ENCODE peak calls at places on chromosomes 12 and 14, in four cellular contexts. D, X, N and Z are unnamed samples.
A peak's percentile ranks its signal among the peaks of the same experiment; 100 is the strongest.

GRCh38 chr14:104387000-104387384 is 192.6 kb upstream of the C14orf180 start:
- DNase-seq in D (no peak), X (no peak), N (no peak), Z (peak; percentile 17)

GRCh38 chr14:101019541-101019940 is 116.0 kb upstream of the RTL1 start:
- DNase-seq in D (no peak), N (no peak), X (peak; percentile 70), Z (peak; percentile 10)

GRCh38 chr12:71688961-71689570 is 3.2 kb downstream of the TMEM19 start:
- DNase-seq in D (no peak), N (no peak), X (no peak), Z (no peak)

GRCh38 chr14:76267322-76268012 is 108.5 kb upstream of the ESRRB start:
- DNase-seq in N (no peak), X (no peak), D (peak; percentile 25), Z (peak; percentile 64)

GRCh38 chr14:51094282-51094821 is 553 bp downstream of the TRIM9 start:
- DNase-seq in X (no peak), N (no peak), D (peak; percentile 6), Z (no peak)

GRCh38 chr12:2633825-2634200 is 161.0 kb upstream of the FKBP4 start:
- DNase-seq in X (no peak), N (no peak), D (no peak), Z (no peak)

GRCh38 chr14:102805454-102805891 is 28.2 kb downstream of the TRAF3 start:
- DNase-seq in D (no peak), X (no peak), N (no peak), Z (no peak)

GRCh38 chr14:101072945-101073597 is 169.5 kb upstream of the RTL1 start:
- DNase-seq in X (peak; percentile 85), N (peak; percentile 77), D (no peak), Z (peak; percentile 83)

GRCh38 chr12:124500232-124501079 is 67.0 kb downstream of the NCOR2 start:
- DNase-seq in N (peak; percentile 37), X (no peak), D (no peak), Z (peak; percentile 79)

GRCh38 chr12:93612719-93613228 is 40.3 kb downstream of the SOCS2 start:
- DNase-seq in X (no peak), D (no peak), N (no peak), Z (no peak)

GRCh38 chr14:60981626-60982455 is 796 bp downstream of the SLC38A6 start:
- DNase-seq in D (no peak), X (no peak), N (peak; percentile 45), Z (no peak)

GRCh38 chr12:28640519-28640918 is 450.3 kb downstream of the CCDC91 start:
- DNase-seq in X (no peak), N (no peak), D (no peak), Z (no peak)

GRCh38 chr12:38930994-38931393 is 25.6 kb upstream of the CPNE8 start:
- DNase-seq in X (no peak), D (no peak), N (peak; percentile 4), Z (no peak)

GRCh38 chr14:45610303-45610702 is 357.3 kb upstream of the MIS18BP1 start:
- DNase-seq in X (no peak), D (no peak), N (no peak), Z (no peak)

GRCh38 chr12:82326905-82327503 is 31.2 kb downstream of the CCDC59 start:
- DNase-seq in N (peak; percentile 13), X (no peak), D (no peak), Z (no peak)

GRCh38 chr14:95286649-95287048 is 33.1 kb downstream of the CLMN start:
- DNase-seq in D (no peak), X (no peak), N (no peak), Z (peak; percentile 13)

GRCh38 chr14:102081231-102082080 is 5.4 kb downstream of the HSP90AA1 start:
- DNase-seq in X (no peak), D (no peak), N (no peak), Z (no peak)

GRCh38 chr14:65472189-65472588 is 59.7 kb downstream of the FUT8 start:
- DNase-seq in N (no peak), X (no peak), D (no peak), Z (no peak)

GRCh38 chr14:54459106-54459505 is 17.9 kb upstream of the CNIH1 start:
- DNase-seq in D (no peak), X (no peak), N (no peak), Z (no peak)

GRCh38 chr12:101604132-101604531 is 9.4 kb downstream of the MYBPC1 start:
- DNase-seq in D (no peak), X (no peak), N (peak; percentile 94), Z (no peak)

GRCh38 chr12:78455991-78456390 is 408.6 kb upstream of the SYT1 start:
- DNase-seq in X (no peak), D (no peak), N (no peak), Z (no peak)

GRCh38 chr12:124240493-124240892 is 54.4 kb upstream of the RFLNA start:
- DNase-seq in D (peak; percentile 28), N (no peak), X (no peak), Z (no peak)

GRCh38 chr12:47734725-47735480 is 9.6 kb upstream of the ENDOU start:
- DNase-seq in X (no peak), N (no peak), D (no peak), Z (no peak)

GRCh38 chr14:84782902-84783301 is 747.0 kb upstream of the FLRT2 start:
- DNase-seq in D (no peak), N (no peak), X (no peak), Z (no peak)

GRCh38 chr12:120886194-120887018 is 17.8 kb downstream of the SPPL3 start:
- DNase-seq in N (no peak), X (no peak), D (no peak), Z (no peak)

GRCh38 chr12:31362759-31363415 is 36.9 kb upstream of the SINHCAF start:
- DNase-seq in D (peak; percentile 27), X (no peak), N (peak; percentile 35), Z (no peak)

GRCh38 chr14:50319293-50319692 is 7.2 kb downstream of the DMAC2L start:
- DNase-seq in N (no peak), D (no peak), X (no peak), Z (no peak)

GRCh38 chr12:127174881-127175280 is 1092.1 kb upstream of the TMEM132C start:
- DNase-seq in X (no peak), N (no peak), D (no peak), Z (no peak)

GRCh38 chr14:68977741-68978549 is 1.2 kb downstream of the ACTN1 start:
- DNase-seq in X (peak; percentile 96), N (no peak), D (peak; percentile 47), Z (peak; percentile 74)

GRCh38 chr14:68978550-68978911 is 571 bp downstream of the ACTN1 start:
- DNase-seq in N (no peak), D (peak; percentile 46), X (no peak), Z (peak; percentile 80)

GRCh38 chr14:68975667-68976066 is 3.4 kb downstream of the ACTN1 start:
- DNase-seq in N (no peak), D (no peak), X (no peak), Z (peak; percentile 52)

GRCh38 chr14:68976160-68977067 is 2.7 kb downstream of the ACTN1 start:
- DNase-seq in D (no peak), N (peak; percentile 77), X (no peak), Z (peak; percentile 64)

DNA sequence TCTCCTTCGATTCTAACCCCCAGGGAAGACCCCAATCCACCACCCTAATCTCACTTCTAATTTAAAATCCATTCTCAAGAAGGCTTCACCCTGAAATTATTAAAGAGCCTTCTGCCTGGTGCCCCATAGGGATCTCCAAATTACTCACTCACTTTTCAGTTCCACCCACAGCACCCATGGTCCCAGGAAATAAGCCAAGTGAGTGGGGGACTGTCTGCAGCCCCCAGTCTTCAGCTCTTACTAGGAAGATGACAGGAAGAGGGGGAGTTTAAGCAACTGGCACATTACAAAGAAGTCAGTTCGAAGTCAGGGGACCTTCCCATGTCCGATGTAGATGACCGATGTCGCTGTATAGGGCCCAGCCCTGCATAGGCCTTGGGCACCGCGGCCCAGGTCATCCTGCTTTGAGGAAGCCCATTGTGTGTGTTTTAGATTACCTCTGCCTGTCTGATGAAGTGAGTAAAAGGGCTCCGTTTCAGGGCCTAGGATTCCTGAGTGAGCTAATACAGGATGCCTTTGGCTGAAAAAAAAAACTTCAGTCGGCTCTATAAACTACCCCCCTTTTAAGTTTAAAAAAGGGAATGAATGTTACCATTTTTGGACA is 1.9 kb downstream of the ACTN1 start:
- DNase-seq in X (no peak), D (no peak), N (peak; percentile 84), Z (no peak)
- TF ChIP-seq POLR2AphosphoS5 in X (no peak), D (no peak), N (no peak), Z (no peak)

GRCh38 chr12:89429539-89429938 is 77.2 kb upstream of the DUSP6 start:
- DNase-seq in X (no peak), N (no peak), D (no peak), Z (no peak)
- TF ChIP-seq POLR2AphosphoS5 in X (no peak), N (no peak), D (no peak), Z (no peak)

GRCh38 chr12:131765961-131766360 is 55.1 kb downstream of the SFSWAP start:
- DNase-seq in N (no peak), D (no peak), X (no peak), Z (peak; percentile 30)
- TF ChIP-seq POLR2AphosphoS5 in N (no peak), D (no peak), X (no peak), Z (no peak)

GRCh38 chr12:50778663-50779590 is 15.0 kb downstream of the ATF1 start:
- DNase-seq in D (no peak), N (peak; percentile 12), X (no peak), Z (no peak)
- TF ChIP-seq POLR2AphosphoS5 in D (no peak), N (no peak), X (no peak), Z (no peak)

GRCh38 chr14:67410313-67410712 is 1.7 kb downstream of the PLEK2 start:
- DNase-seq in N (no peak), X (no peak), D (no peak), Z (no peak)

GRCh38 chr14:67413806-67414769 is 2.1 kb upstream of the PLEK2 start:
- DNase-seq in X (no peak), D (no peak), N (peak; percentile 24), Z (no peak)

GRCh38 chr14:67411375-67411774 is 590 bp downstream of the PLEK2 start:
- DNase-seq in X (no peak), D (no peak), N (no peak), Z (no peak)

GRCh38 chr14:67409461-67409860 is 2.5 kb downstream of the PLEK2 start:
- DNase-seq in N (no peak), X (no peak), D (no peak), Z (no peak)

GRCh38 chr14:67411820-67412421 is at the start of gene PLEK2:
- DNase-seq in D (no peak), N (no peak), X (no peak), Z (peak; percentile 68)
- TF ChIP-seq POLR2AphosphoS5 in D (no peak), N (no peak), X (no peak), Z (no peak)